ENCODE peak calls at places on chromosome 19, in six cellular contexts. H, X, L, M, Y and B are unnamed samples. For H3K4me1, the result is how much of the 10 kb centered on the place peaks cover.

GRCh38 chr19:39307233-39307821 is 11.1 kb downstream of the IFNL1 start:
- DNase-seq in H (peak), Y (no peak), L (peak), X (peak), M (no peak), B (peak)

GRCh38 chr19:12833747-12834417 is 497 bp downstream of the RTBDN start:
- DNase-seq in Y (no peak), X (peak), M (no peak), L (peak), H (peak), B (no peak)

GRCh38 chr19:58305932-58306323 is 751 bp downstream of the ERVK3-1 start:
- DNase-seq in Y (no peak), X (no peak), M (no peak), L (no peak), H (no peak), B (peak)

GRCh38 chr19:39154626-39155100 is 29.1 kb downstream of the PAK4 start:
- DNase-seq in Y (no peak), H (peak), X (peak), L (no peak), M (no peak), B (no peak)

GRCh38 chr19:46785054-46785979 is 3.1 kb downstream of the SLC1A5 start:
- DNase-seq in X (no peak), Y (no peak), M (peak), H (no peak), L (no peak), B (no peak)

GRCh38 chr19:16261584-16262370 is 62.8 kb upstream of the KLF2 start:
- DNase-seq in H (no peak), X (no peak), L (no peak), M (no peak), Y (no peak), B (no peak)

GRCh38 chr19:47765522-47766358 is 12.8 kb upstream of the SELENOW start:
- DNase-seq in H (peak), Y (no peak), X (peak), M (peak), L (peak), B (peak)

GRCh38 chr19:33778089-33778791 is 18.4 kb upstream of the KCTD15 start:
- DNase-seq in M (peak), H (peak), Y (peak), X (peak), L (peak), B (peak)

GRCh38 chr19:44005968-44006367 is 3.2 kb downstream of the ZNF230 start:
- DNase-seq in X (no peak), M (peak), H (no peak), Y (no peak), L (no peak), B (peak)

GRCh38 chr19:41362143-41362847 is 1.7 kb downstream of the B9D2 start:
- DNase-seq in Y (no peak), L (no peak), H (no peak), X (no peak), M (no peak), B (peak)

GRCh38 chr19:2500861-2501260 is 24.9 kb downstream of the GADD45B start:
- DNase-seq in H (no peak), L (no peak), Y (no peak), M (no peak), X (no peak), B (no peak)

GRCh38 chr19:35673121-35673804 is 6.9 kb downstream of the UPK1A start:
- DNase-seq in H (peak), Y (no peak), L (peak), X (peak), M (peak), B (peak)

GRCh38 chr19:56141416-56141992 is 417 bp downstream of the ZNF444 start:
- DNase-seq in M (no peak), H (no peak), L (peak), Y (no peak), X (peak), B (peak)

DNA sequence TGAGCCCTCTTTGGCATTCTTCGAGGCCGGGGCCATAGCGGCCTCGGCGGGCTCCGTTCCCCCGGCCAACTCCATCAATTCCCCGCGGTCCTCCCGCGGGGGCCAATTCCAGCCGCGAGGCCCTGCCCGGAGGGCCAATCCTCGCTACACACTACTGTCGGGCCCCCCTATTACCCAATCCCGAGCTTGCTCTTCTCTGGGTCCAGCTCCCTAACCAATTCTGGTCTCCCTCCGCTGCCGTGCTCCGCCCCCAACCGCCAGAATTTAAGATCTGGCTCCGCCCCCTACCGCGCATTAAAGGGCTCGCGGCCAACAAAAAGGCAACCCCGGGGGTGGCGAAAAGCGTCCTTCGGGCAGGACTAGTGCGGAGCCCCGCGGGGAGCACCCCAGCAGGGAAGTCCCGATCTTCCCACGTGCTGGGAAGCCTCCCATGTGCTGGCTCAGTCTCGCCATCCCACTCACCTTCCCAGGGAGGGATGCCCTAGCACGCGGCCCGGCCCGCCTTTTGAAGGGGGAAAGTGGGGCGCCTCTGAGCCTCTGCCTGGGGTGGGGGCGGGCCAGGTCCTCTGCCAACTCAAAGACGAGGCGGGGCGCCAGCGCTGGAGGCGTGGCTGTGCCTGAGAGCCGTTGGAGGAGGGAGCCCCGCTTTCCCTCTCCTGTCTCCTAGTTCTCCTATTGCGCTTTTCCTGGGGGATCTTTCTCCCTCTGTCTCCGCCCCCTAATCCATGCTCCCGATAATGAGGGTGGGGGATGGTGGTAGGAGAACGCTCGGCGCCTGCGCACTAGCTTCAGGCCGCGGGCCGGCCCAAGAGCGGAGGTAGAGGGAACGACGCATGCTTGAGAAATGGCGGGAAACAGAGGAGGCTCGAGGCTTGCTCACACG is 3.5 kb downstream of the LIPE start:
- DNase-seq in H (peak), L (peak), X (peak), M (peak), Y (peak), B (peak)
- H3K4me1 ChIP-seq in H (under half), L (under half), X (under half), M (under half), Y (under half), B (under half)

GRCh38 chr19:54201172-54201701 is 579 bp downstream of the RPS9 start:
- DNase-seq in Y (no peak), M (no peak), L (no peak), H (no peak), X (no peak), B (no peak)
- H2BK5ac ChIP-seq in Y (no peak), M (peak), L (peak), H (no peak), X (peak), B (no peak)

DNA sequence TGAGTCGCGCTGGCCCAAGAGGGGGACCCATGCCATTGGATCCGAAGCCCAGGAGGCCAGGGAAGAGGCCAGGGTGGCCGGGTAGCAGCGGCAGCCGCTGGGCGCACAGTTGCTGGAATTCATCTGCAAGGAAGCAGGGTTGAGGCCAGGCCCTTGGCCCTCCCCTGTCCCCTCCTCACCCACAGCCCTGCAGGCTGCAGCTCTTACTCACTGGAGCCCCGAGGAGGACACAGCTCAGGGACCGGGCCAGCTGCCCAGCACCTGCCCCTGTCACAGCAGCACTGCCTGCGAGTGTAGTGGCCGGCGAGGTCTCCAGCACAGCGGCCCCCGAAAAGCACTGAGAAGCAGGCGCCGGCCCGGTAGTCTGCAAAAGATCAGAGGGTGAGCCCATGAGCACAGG is 11.2 kb downstream of the FBN3 start:
- DNase-seq in X (no peak), M (no peak), Y (no peak), L (no peak), H (no peak), B (no peak)
- H3K4me1 ChIP-seq in X (under half), M (under half), Y (under half), L (under half), H (under half), B (under half)

GRCh38 chr19:14088634-14089411 is 1.7 kb downstream of the SAMD1 start:
- DNase-seq in Y (no peak), M (no peak), H (no peak), X (no peak), L (no peak), B (no peak)
- H2BK5ac ChIP-seq in Y (peak), M (no peak), H (no peak), X (no peak), L (no peak), B (no peak)